ENCODE peak calls at places on chromosomes 16 and 17, in five cellular contexts. Y is bronchial epithelial cell, O is AG04450, G is esophagus squamous epithelium, E is BJ. H is an unnamed sample.
A peak's percentile ranks its signal among the peaks of the same experiment; 100 is the strongest.

GRCh38 chr17:35242158-35242804 is 591 bp upstream of the SLFN5 start:
- DNase-seq in Y (peak; percentile 86), O (no peak), G (peak; percentile 37), E (no peak), H (no peak)

GRCh38 chr16:28992496-28992895 is 7.6 kb downstream of the LAT start:
- DNase-seq in Y (no peak), O (no peak), G (no peak), E (no peak), H (no peak)

GRCh38 chr16:19119564-19119963 is 5.8 kb downstream of the ITPRIPL2 start:
- DNase-seq in Y (peak; percentile 87), O (peak; percentile 38), G (no peak), E (peak; percentile 58), H (no peak)

GRCh38 chr17:65265276-65265675 is 128.1 kb downstream of the RGS9 start:
- DNase-seq in Y (no peak), O (no peak), G (no peak), E (no peak), H (no peak)

GRCh38 chr17:65730711-65731169 is 169.3 kb upstream of the AXIN2 start:
- DNase-seq in Y (no peak), O (no peak), G (no peak), E (peak; percentile 79), H (no peak)

GRCh38 chr17:31048780-31049179 is 46.0 kb upstream of the NF1 start:
- DNase-seq in Y (peak; percentile 44), O (no peak), G (no peak), E (no peak), H (no peak)

GRCh38 chr16:20899503-20900298 is 457 bp downstream of the DCUN1D3 start:
- DNase-seq in Y (no peak), O (no peak), G (no peak), E (no peak), H (no peak)

GRCh38 chr17:41061969-41062368 is 2.1 kb upstream of the KRTAP2-3 start:
- DNase-seq in Y (peak; percentile 62), O (peak; percentile 86), G (no peak), E (peak; percentile 99), H (peak; percentile 87)

GRCh38 chr17:4950075-4950756 is 703 bp upstream of the ENO3 start:
- DNase-seq in Y (no peak), O (no peak), G (no peak), E (no peak), H (no peak)

GRCh38 chr17:4949321-4950074 is 1.2 kb upstream of the PFN1 start:
- DNase-seq in Y (peak; percentile 58), O (no peak), G (peak; percentile 46), E (no peak), H (no peak)

GRCh38 chr17:4950757-4951204 is at the start of gene ENO3:
- DNase-seq in Y (no peak), O (no peak), G (no peak), E (no peak), H (no peak)

GRCh38 chr17:4953461-4953961 is 2.6 kb downstream of the ENO3 start:
- DNase-seq in Y (no peak), O (no peak), G (no peak), E (no peak), H (no peak)

DNA sequence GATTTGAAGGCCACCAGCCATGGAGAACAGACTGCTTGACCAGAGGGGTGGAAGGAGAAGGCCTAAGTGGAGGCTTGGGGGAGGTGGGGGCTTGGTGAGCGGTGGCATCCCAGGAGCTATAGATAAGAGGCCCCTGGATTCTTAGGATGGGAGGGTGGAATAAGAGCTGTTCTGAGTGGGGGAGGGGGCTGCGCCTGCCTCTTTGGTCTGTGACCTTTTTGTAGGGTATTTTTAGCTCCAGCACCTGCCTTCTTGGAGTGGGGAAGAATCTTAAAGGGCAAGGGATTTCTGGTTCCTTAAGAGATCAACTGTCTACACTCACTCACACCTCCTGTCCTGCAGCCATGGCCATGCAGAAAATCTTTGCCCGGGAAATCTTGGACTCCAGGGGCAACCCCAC is 567 bp downstream of the ENO3 start:
- DNase-seq in Y (no peak), O (no peak), G (no peak), E (no peak), H (no peak)
- H3K4me3 ChIP-seq in Y (no peak overlapping the region), O (no peak overlapping the region), G (no peak overlapping the region), E (no peak overlapping the region), H (no peak overlapping the region)

DNA sequence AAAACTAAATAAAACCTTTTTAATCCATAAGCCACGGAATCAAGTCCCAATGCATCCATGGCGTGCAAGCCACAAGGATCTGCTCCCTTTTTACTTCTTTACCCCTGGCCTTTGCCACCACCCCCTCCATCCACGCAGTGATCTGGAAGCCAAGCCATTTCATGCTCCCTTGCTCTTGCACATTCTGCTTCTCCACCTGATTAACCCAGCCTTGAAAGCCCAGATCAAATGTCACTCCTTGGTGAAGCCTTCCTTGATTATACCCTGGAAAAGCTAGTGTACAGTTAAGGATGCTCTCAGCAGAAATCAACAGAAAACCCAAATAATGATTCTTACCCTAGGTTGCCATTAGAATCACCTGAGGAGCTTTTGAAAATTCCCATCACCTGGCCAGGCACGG is 9.9 kb downstream of the LRRC3C start:
- DNase-seq in Y (no peak), O (no peak), G (no peak), E (no peak), H (no peak)
- TF ChIP-seq CTCF in Y (no peak), O (no peak), G (no peak), E (no peak), H (no peak)

GRCh38 chr17:42260318-42260717 is 15.9 kb downstream of the STAT5B start:
- DNase-seq in Y (no peak), O (no peak), G (no peak), E (no peak), H (no peak)
- H3K4me3 ChIP-seq in Y (no peak overlapping the region), O (no peak overlapping the region), G (no peak overlapping the region), E (no peak overlapping the region), H (no peak overlapping the region)

DNA sequence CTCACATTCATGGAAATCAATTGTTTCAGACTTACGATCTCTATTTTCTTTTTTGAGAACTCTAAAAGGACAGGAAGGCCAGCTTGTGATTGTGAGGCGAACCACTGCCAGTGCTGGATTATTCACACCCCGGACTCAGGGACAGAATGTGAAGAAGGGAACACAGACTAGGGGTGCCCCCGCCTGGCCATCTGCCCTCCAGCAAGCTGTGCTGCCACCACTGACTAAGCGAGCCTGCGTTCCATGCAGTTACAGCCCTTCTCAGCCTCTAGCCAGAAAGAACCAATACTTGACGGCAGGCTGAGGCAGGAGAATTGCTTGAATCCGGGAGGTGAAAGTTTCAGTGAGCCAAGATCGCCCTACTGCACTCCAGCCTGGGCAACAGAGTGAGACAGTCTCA is 2.8 kb downstream of the HAGH start:
- DNase-seq in Y (peak; percentile 60), O (peak; percentile 21), G (no peak), E (no peak), H (peak; percentile 19)
- TF ChIP-seq CTCF in Y (peak; percentile 52), O (peak; percentile 35), G (no peak), E (peak; percentile 39), H (peak; percentile 49)

DNA sequence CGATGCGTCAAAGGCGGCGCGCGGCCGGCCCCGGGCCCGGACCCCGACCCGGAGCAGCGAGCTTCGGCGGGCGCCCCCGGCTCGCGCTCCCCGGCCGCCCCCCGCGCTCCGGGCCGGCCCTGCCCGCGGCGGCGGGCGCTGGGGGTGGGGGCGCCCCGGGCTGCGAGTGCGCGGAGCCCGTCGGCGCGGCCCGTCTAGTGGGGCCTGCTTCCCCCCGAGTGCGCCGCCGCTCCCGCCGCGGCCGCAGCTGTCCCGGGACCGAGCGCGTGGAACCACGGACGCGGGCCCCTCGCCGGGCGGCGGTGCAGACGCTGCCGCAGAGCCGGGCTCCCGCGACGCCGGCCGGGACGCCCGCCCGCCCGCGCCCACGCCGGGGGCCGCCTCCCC is 308 bp downstream of the ADCY9 start:
- DNase-seq in Y (no peak), O (no peak), G (no peak), E (no peak), H (no peak)
- H3K4me3 ChIP-seq in Y (peak overlapping the region; percentile 53), O (peak overlapping the region; percentile 68), G (peak overlapping the region; percentile 64), E (peak overlapping the region; percentile 68), H (peak overlapping the region; percentile 44)

GRCh38 chr16:69083306-69083941 is 22.0 kb upstream of the HAS3 start:
- DNase-seq in Y (no peak), O (no peak), G (no peak), E (no peak), H (no peak)
- TF ChIP-seq CTCF in Y (peak; percentile 18), O (peak; percentile 5), G (no peak), E (no peak), H (peak; percentile 17)

H was measured in retinal pigment epithelial cell.